ENCODE peak calls at places on chromosomes 7 and 10, in seven cellular contexts. V is prostate gland, K is Peyer's patch, X is right lobe of liver, G is esophagus squamous epithelium, A is retinal pigment epithelial cell, H is GM10248. C is an unnamed sample.

GRCh38 chr10:21964983-21965665 is 38.4 kb downstream of the DNAJC1 start:
- DNase-seq in V (no peak), K (no peak), A (no peak), H (no peak), X (no peak), G (no peak), C (peak; percentile 66)

GRCh38 chr7:22647451-22648257 is 79.3 kb upstream of the IL6 start:
- DNase-seq in H (no peak), G (no peak), X (no peak), K (no peak), V (no peak), A (no peak), C (no peak)

GRCh38 chr10:33388805-33389204 is 54.3 kb upstream of the NRP1 start:
- DNase-seq in X (no peak), V (no peak), G (no peak), K (no peak), H (no peak), A (no peak), C (no peak)

GRCh38 chr7:112064627-112065385 is 141.4 kb downstream of the DOCK4 start:
- DNase-seq in V (no peak), K (no peak), H (no peak), G (no peak), A (no peak), X (no peak), C (no peak)

GRCh38 chr7:102005933-102006332 is 188.5 kb downstream of the CUX1 start:
- DNase-seq in G (no peak), A (no peak), V (no peak), X (no peak), K (no peak), H (no peak), C (no peak)

GRCh38 chr7:74028321-74028812 is 394 bp downstream of the ELN start:
- DNase-seq in X (no peak), A (no peak), H (no peak), G (no peak), K (no peak), V (no peak), C (no peak)

GRCh38 chr7:2114052-2114451 is 118.7 kb downstream of the MAD1L1 start:
- DNase-seq in G (no peak), H (no peak), V (no peak), A (no peak), X (no peak), K (no peak), C (no peak)

GRCh38 chr10:58696736-58697135 is 184.1 kb downstream of the BICC1 start:
- DNase-seq in V (no peak), G (no peak), A (no peak), H (no peak), X (no peak), K (no peak), C (no peak)

GRCh38 chr7:18547509-18548187 is 52.1 kb downstream of the HDAC9 start:
- DNase-seq in X (no peak), H (no peak), G (no peak), V (no peak), K (no peak), A (no peak), C (no peak)

GRCh38 chr7:107937514-107937913 is 46.5 kb downstream of the DLD start:
- DNase-seq in G (no peak), H (no peak), X (no peak), A (no peak), V (peak; percentile 37), K (no peak), C (no peak)

GRCh38 chr10:23343591-23344225 is 889 bp downstream of the C10orf67 start:
- DNase-seq in G (no peak), H (no peak), A (no peak), K (peak; percentile 55), V (peak; percentile 8), X (peak; percentile 82), C (no peak)

GRCh38 chr10:110775022-110775379 is 96.7 kb upstream of the PDCD4 start:
- DNase-seq in H (no peak), X (no peak), G (no peak), K (no peak), A (no peak), V (no peak), C (no peak)

GRCh38 chr10:45376364-45376801 is 2.4 kb downstream of the ALOX5 start:
- DNase-seq in X (no peak), A (no peak), H (no peak), V (no peak), K (no peak), G (no peak), C (no peak)

GRCh38 chr10:3948843-3949242 is 163.8 kb upstream of the KLF6 start:
- DNase-seq in G (no peak), K (no peak), V (no peak), A (no peak), X (no peak), H (no peak), C (no peak)

GRCh38 chr7:73647725-73648592 is 19.7 kb upstream of the VPS37D start:
- DNase-seq in X (peak; percentile 94), G (no peak), H (no peak), V (no peak), K (peak; percentile 92), A (no peak), C (no peak)

GRCh38 chr10:30882281-30882680 is 149.4 kb downstream of the ZNF438 start:
- DNase-seq in V (no peak), K (no peak), X (no peak), H (no peak), A (no peak), G (no peak), C (no peak)

GRCh38 chr10:51926336-51926735 is 226.9 kb upstream of the CSTF2T start:
- DNase-seq in A (no peak), K (no peak), H (no peak), G (no peak), X (no peak), V (no peak), C (no peak)

GRCh38 chr7:1404881-1405548 is 54.3 kb downstream of the MICALL2 start:
- DNase-seq in K (no peak), G (no peak), A (no peak), X (no peak), H (no peak), V (no peak), C (no peak)

GRCh38 chr10:78938695-78939672 is 129.8 kb upstream of the ZMIZ1 start:
- DNase-seq in X (no peak), A (no peak), V (no peak), K (no peak), G (no peak), H (no peak), C (no peak)

GRCh38 chr10:6382081-6382480 is 179.3 kb downstream of the PFKFB3 start:
- DNase-seq in K (no peak), V (no peak), H (peak; percentile 39), X (no peak), G (no peak), A (no peak), C (no peak)

GRCh38 chr7:132423594-132424200 is 152.6 kb downstream of the PLXNA4 start:
- DNase-seq in V (no peak), G (no peak), X (peak; percentile 70), H (no peak), K (no peak), A (no peak), C (no peak)

GRCh38 chr10:13395540-13395939 is 47.4 kb upstream of the SEPHS1 start:
- DNase-seq in K (no peak), H (no peak), G (no peak), A (no peak), V (no peak), X (no peak), C (no peak)

GRCh38 chr10:28541695-28542365 is 8.9 kb downstream of the WAC start:
- DNase-seq in A (no peak), G (no peak), K (no peak), H (no peak), V (no peak), X (no peak), C (no peak)

GRCh38 chr7:88851220-88851619 is 55.7 kb upstream of the TEX47 start:
- DNase-seq in G (no peak), K (no peak), X (no peak), A (no peak), V (no peak), H (no peak), C (no peak)

GRCh38 chr10:89085153-89085552 is 94.6 kb downstream of the FAS start:
- DNase-seq in X (no peak), G (no peak), H (no peak), K (no peak), V (no peak), A (no peak), C (no peak)

GRCh38 chr10:89088901-89089300 is 98.3 kb downstream of the FAS start:
- DNase-seq in X (no peak), A (no peak), K (no peak), G (no peak), H (no peak), V (no peak), C (no peak)

GRCh38 chr10:89090760-89091455 is 100.3 kb downstream of the FAS start:
- DNase-seq in G (no peak), K (no peak), V (no peak), X (no peak), H (no peak), A (no peak), C (no peak)

GRCh38 chr10:89091501-89091900 is 100.9 kb downstream of the FAS start:
- DNase-seq in X (no peak), G (no peak), V (no peak), A (no peak), K (no peak), H (no peak), C (no peak)

GRCh38 chr10:89086801-89087513 is 96.4 kb downstream of the FAS start:
- DNase-seq in H (no peak), X (no peak), A (no peak), K (no peak), G (no peak), V (no peak), C (no peak)
- TF ChIP-seq CTCF in H (no peak), X (no peak), A (no peak), K (no peak), G (no peak), V (no peak), C (no peak)

DNA sequence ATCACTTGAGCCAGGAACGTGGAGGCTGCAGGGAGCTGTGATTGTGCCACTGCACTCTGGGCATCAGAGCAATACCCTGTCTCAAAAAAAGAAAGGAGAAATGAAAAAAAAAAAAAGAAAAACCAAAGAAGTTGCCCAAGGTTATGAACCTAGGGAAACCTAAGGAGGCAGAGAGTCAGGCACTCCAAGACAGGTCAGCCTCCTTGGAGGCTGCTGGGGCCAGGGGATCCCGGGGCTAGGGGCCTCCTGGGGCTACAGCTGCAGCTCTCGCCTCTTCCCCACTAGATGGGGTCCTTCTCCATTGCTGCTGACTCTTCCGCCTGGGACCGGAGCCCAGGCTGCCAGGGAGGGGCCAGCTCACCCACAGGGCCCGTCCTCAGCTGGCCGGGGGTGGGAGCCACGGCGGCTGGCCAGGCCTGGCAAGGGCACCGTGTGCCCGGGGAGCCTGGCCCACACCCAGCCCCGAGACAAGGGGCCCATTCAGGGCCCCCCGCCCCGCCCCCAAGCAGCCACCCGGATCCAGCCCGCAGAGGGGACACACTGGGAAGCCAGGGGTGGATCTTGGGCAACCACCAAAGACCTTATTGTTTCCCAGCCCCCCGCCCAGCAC is 1.7 kb upstream of the SPACDR start:
- DNase-seq in X (peak; percentile 74), A (no peak), H (peak; percentile 47), K (no peak), V (peak; percentile 84), G (no peak), C (no peak)
- TF ChIP-seq CTCF in X (peak; percentile 50), A (peak; percentile 74), H (no peak), K (peak; percentile 48), V (peak; percentile 80), G (peak; percentile 49), C (peak; percentile 52)

GRCh38 chr7:44964384-44964830 is 14.4 kb downstream of the MYO1G start:
- DNase-seq in X (no peak), V (no peak), H (no peak), A (no peak), K (no peak), G (no peak), C (no peak)
- TF ChIP-seq CTCF in X (no peak), V (no peak), H (peak; percentile 46), A (peak; percentile 49), K (no peak), G (no peak), C (peak; percentile 37)

GRCh38 chr7:128341733-128342132 is 2.0 kb downstream of the RBM28 start:
- DNase-seq in K (no peak), H (no peak), G (no peak), V (no peak), A (no peak), X (no peak), C (no peak)
- TF ChIP-seq CTCF in K (no peak), H (no peak), G (no peak), V (no peak), A (no peak), X (no peak), C (no peak)